ENCODE peak calls at places on chromosomes 2 and 18, in ten cellular contexts. J, R, O, P, H, S, Q, K, W and Z are unnamed samples. For H3K4me1, the result is how much of the 10 kb centered on the place peaks cover.

GRCh38 chr2:83282851-83283250 is 1176.2 kb downstream of the SUCLG1 start:
- DNase-seq in P (no peak), Q (no peak), W (no peak), J (no peak), K (no peak), H (no peak), R (no peak), O (no peak), S (no peak), Z (no peak)

GRCh38 chr2:36672199-36672598 is 24.3 kb upstream of the VIT start:
- DNase-seq in R (no peak), S (no peak), W (no peak), Q (peak), P (peak), K (no peak), H (peak), J (no peak), O (no peak), Z (peak)

GRCh38 chr2:119474371-119475224 is 42.9 kb downstream of the TMEM37 start:
- DNase-seq in W (no peak), Q (no peak), H (no peak), J (no peak), K (no peak), S (no peak), R (no peak), O (no peak), P (no peak), Z (no peak)

GRCh38 chr2:137976274-137976673 is 12.0 kb downstream of the HNMT start:
- DNase-seq in W (no peak), H (no peak), Q (no peak), R (no peak), S (no peak), P (no peak), K (no peak), O (no peak), J (no peak), Z (no peak)

GRCh38 chr2:38945931-38946330 is 56.3 kb downstream of the ARHGEF33 start:
- DNase-seq in O (no peak), J (no peak), H (no peak), S (no peak), R (no peak), P (no peak), W (no peak), Q (no peak), K (no peak), Z (no peak)

GRCh38 chr18:49726564-49726963 is 86.8 kb downstream of the ACAA2 start:
- DNase-seq in Q (no peak), O (no peak), S (no peak), J (no peak), P (no peak), R (no peak), K (no peak), W (no peak), H (peak), Z (no peak)

GRCh38 chr18:78765637-78766281 is 213.9 kb upstream of the SALL3 start:
- DNase-seq in K (no peak), P (no peak), W (no peak), S (no peak), O (no peak), R (no peak), J (peak), Q (no peak), H (no peak), Z (no peak)

GRCh38 chr2:119494163-119494790 is 30.0 kb downstream of the SCTR start:
- DNase-seq in S (no peak), W (no peak), R (no peak), O (no peak), K (no peak), P (no peak), H (no peak), J (no peak), Q (no peak), Z (no peak)

GRCh38 chr2:196263181-196263747 is 91.9 kb upstream of the STK17B start:
- DNase-seq in S (no peak), P (peak), W (no peak), R (no peak), K (no peak), O (peak), H (peak), J (peak), Q (peak), Z (peak)

GRCh38 chr2:68565273-68565672 is 78.1 kb upstream of the PROKR1 start:
- DNase-seq in S (no peak), W (no peak), Q (no peak), R (no peak), P (no peak), O (no peak), K (no peak), J (no peak), H (no peak), Z (no peak)

GRCh38 chr18:57446322-57446721 is 11.1 kb downstream of the ONECUT2 start:
- DNase-seq in Q (no peak), R (no peak), P (peak), O (no peak), H (peak), W (no peak), S (no peak), J (no peak), K (no peak), Z (no peak)

GRCh38 chr2:197704434-197705142 is 581 bp upstream of the MARS2 start:
- DNase-seq in S (no peak), H (no peak), K (no peak), P (peak), R (no peak), W (no peak), J (no peak), O (no peak), Q (no peak), Z (no peak)

GRCh38 chr2:140654565-140654964 is 1476.3 kb downstream of the LRP1B start:
- DNase-seq in R (no peak), K (no peak), J (no peak), Q (no peak), P (no peak), O (no peak), H (peak), W (no peak), S (no peak), Z (no peak)

GRCh38 chr2:19736191-19736831 is 165.5 kb downstream of the TTC32 start:
- DNase-seq in W (no peak), R (no peak), J (no peak), H (peak), K (no peak), O (no peak), S (no peak), P (no peak), Q (no peak), Z (no peak)

GRCh38 chr2:50787636-50788035 is 244.3 kb downstream of the NRXN1 start:
- DNase-seq in S (no peak), K (no peak), Q (no peak), J (no peak), H (no peak), W (no peak), P (no peak), O (no peak), R (no peak), Z (no peak)

GRCh38 chr18:3851159-3851558 is 401.2 kb downstream of the TGIF1 start:
- DNase-seq in P (no peak), H (no peak), O (no peak), J (no peak), R (no peak), Q (no peak), S (no peak), W (no peak), K (no peak), Z (no peak)

GRCh38 chr18:10234912-10235439 is 219.5 kb upstream of the APCDD1 start:
- DNase-seq in Q (peak), J (peak), S (no peak), W (no peak), H (peak), P (no peak), R (no peak), O (no peak), K (no peak), Z (no peak)

GRCh38 chr18:58980991-58981390 is 116.3 kb downstream of the ZNF532 start:
- DNase-seq in H (no peak), K (no peak), R (no peak), W (no peak), J (no peak), P (peak), Q (no peak), S (no peak), O (no peak), Z (no peak)

GRCh38 chr18:34609991-34610658 is 100.0 kb upstream of the DTNA start:
- DNase-seq in W (no peak), K (no peak), S (no peak), Q (no peak), R (no peak), J (no peak), H (no peak), P (no peak), O (no peak), Z (no peak)

DNA sequence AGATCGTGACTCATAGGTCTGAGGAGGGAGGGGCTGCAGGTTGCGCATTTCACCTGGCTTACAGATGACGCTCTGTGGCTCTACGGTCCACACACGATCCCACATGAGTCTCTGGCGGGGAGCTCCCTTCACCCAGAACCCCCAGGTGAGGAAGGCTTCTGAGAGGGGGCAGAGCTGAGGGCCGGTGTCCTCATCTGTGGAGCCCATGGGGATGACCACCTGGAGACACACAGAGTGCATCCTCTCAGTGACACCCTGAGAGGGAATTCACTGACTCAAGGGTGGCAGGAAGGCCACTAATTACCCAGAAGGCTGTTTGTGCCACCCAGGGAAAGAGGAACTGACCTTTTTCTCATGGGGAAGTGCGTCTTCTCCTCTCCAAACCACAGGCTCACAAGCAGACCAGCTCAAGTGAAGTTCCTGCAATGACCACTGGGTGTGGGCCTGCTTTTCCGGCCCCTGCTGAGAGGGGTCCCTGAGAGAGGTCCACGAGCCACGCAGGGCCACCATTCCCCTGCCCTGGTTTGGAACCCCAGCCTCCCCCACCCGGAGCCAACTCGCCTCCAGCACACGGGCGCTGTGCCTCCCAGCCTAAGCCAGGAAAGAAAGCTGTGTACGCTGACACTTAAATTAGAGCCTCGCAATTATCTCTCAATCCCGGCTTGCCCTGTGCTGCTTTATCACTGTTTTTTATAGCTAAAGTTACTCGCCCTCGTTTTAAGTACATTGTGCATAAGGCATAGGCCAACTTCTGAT is 114.1 kb downstream of the BCL11A start:
- DNase-seq in P (peak), Q (no peak), K (peak), W (peak), S (peak), J (no peak), O (no peak), R (no peak), H (no peak), Z (no peak)
- H3K4me3 ChIP-seq in P (peak), Q (no peak), K (no peak), W (no peak), S (peak), J (no peak), O (no peak), R (no peak), H (no peak), Z (no peak)

GRCh38 chr2:239287461-239287860 is 113.4 kb downstream of the HDAC4 start:
- DNase-seq in P (no peak), J (no peak), O (no peak), Q (no peak), S (no peak), W (no peak), K (no peak), H (peak), R (no peak), Z (no peak)
- H3K4me1 ChIP-seq in P (under half), J (under half), O (half or more), Q (under half), S (half or more), W (under half), K (under half), H (under half), R (under half), Z (under half)

GRCh38 chr2:10981461-10981860 is 69.7 kb downstream of the KCNF1 start:
- DNase-seq in W (no peak), Q (no peak), S (no peak), K (no peak), R (no peak), J (no peak), O (no peak), P (no peak), H (no peak), Z (no peak)
- H3K4me3 ChIP-seq in W (no peak), Q (no peak), S (no peak), K (no peak), R (no peak), J (no peak), O (no peak), P (no peak), H (no peak), Z (no peak)

GRCh38 chr2:120786559-120786960 is 50.9 kb downstream of the GLI2 start:
- DNase-seq in K (no peak), J (no peak), S (no peak), W (no peak), P (no peak), H (no peak), Q (no peak), O (no peak), R (no peak), Z (peak)
- H3K4me1 ChIP-seq in K (under half), J (under half), S (under half), W (under half), P (under half), H (under half), Q (under half), O (under half), R (under half), Z (under half)

GRCh38 chr2:106140913-106141312 is 53.2 kb downstream of the UXS1 start:
- DNase-seq in W (no peak), J (no peak), R (no peak), Q (no peak), K (no peak), P (no peak), O (no peak), S (no peak), H (no peak), Z (no peak)

GRCh38 chr2:106139575-106139935 is 54.5 kb downstream of the UXS1 start:
- DNase-seq in J (no peak), K (no peak), H (no peak), W (no peak), P (no peak), S (no peak), Q (no peak), O (no peak), R (no peak), Z (no peak)

GRCh38 chr2:106138904-106139574 is 55.1 kb downstream of the UXS1 start:
- DNase-seq in P (no peak), Q (no peak), J (no peak), S (no peak), H (no peak), O (no peak), W (no peak), K (no peak), R (no peak), Z (no peak)

GRCh38 chr2:106140091-106140490 is 54.0 kb downstream of the UXS1 start:
- DNase-seq in K (no peak), R (no peak), S (no peak), H (no peak), W (no peak), O (no peak), Q (no peak), P (no peak), J (no peak), Z (no peak)

GRCh38 chr2:106137944-106138903 is 55.9 kb downstream of the UXS1 start:
- DNase-seq in O (peak), K (no peak), W (no peak), S (peak), Q (no peak), P (no peak), H (peak), J (no peak), R (no peak), Z (no peak)
- H3K4me3 ChIP-seq in O (peak), K (no peak), W (no peak), S (no peak), Q (no peak), P (no peak), H (no peak), J (no peak), R (no peak), Z (no peak)

GRCh38 chr2:88599527-88599926 is 27.7 kb downstream of the EIF2AK3 start:
- DNase-seq in P (no peak), K (no peak), S (no peak), W (no peak), R (no peak), H (no peak), Q (no peak), J (no peak), O (no peak), Z (peak)

GRCh38 chr2:88600038-88600465 is 27.2 kb downstream of the EIF2AK3 start:
- DNase-seq in K (no peak), H (peak), Q (peak), W (no peak), J (peak), S (peak), P (peak), R (peak), O (peak), Z (peak)

GRCh38 chr2:88601302-88601701 is 26.0 kb downstream of the EIF2AK3 start:
- DNase-seq in K (no peak), J (no peak), W (no peak), H (peak), S (no peak), Q (no peak), R (no peak), O (no peak), P (no peak), Z (no peak)

GRCh38 chr2:88603146-88603545 is 24.1 kb downstream of the EIF2AK3 start:
- DNase-seq in K (no peak), Q (no peak), O (no peak), P (no peak), R (no peak), S (no peak), W (no peak), J (no peak), H (peak), Z (no peak)

DNA sequence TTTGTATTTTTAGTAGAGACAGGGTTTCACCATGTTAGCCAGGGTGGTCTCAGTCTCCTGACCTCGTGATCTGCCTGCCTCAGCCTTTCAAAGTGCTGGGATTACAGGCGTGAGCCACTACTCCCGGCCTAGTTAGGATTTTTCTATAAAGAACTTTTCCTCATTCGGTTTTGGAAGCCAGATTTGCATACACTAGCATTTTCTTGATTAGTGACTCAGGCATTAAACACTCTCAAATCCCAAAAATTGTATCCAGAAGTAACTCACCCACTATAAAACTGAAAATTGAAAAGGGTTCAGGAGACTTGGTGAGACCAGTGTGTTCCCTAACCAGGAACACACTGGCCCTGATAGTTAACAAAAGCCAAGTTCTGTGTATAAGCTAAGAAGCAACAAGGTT is 25.2 kb downstream of the EIF2AK3 start:
- DNase-seq in H (no peak), J (no peak), R (no peak), W (no peak), P (no peak), S (no peak), O (no peak), K (no peak), Q (no peak), Z (no peak)
- H3K4me1 ChIP-seq in H (under half), J (under half), R (under half), W (under half), P (half or more), S (under half), O (under half), K (under half), Q (under half), Z (under half)

GRCh38 chr2:133342283-133342895 is 225.9 kb downstream of the NCKAP5 start:
- DNase-seq in K (no peak), Q (no peak), W (no peak), S (no peak), O (no peak), R (no peak), H (no peak), P (no peak), J (no peak), Z (no peak)

GRCh38 chr2:133341575-133341974 is 226.7 kb downstream of the NCKAP5 start:
- DNase-seq in W (no peak), O (no peak), S (no peak), H (no peak), K (no peak), P (no peak), J (no peak), R (no peak), Q (no peak), Z (no peak)

GRCh38 chr2:133334923-133335322 is 233.3 kb downstream of the NCKAP5 start:
- DNase-seq in W (no peak), O (no peak), H (no peak), Q (no peak), K (no peak), S (no peak), P (no peak), R (no peak), J (no peak), Z (no peak)

GRCh38 chr2:133342960-133343359 is 225.3 kb downstream of the NCKAP5 start:
- DNase-seq in K (no peak), O (no peak), Q (no peak), H (no peak), S (no peak), W (no peak), J (no peak), R (no peak), P (no peak), Z (no peak)

DNA sequence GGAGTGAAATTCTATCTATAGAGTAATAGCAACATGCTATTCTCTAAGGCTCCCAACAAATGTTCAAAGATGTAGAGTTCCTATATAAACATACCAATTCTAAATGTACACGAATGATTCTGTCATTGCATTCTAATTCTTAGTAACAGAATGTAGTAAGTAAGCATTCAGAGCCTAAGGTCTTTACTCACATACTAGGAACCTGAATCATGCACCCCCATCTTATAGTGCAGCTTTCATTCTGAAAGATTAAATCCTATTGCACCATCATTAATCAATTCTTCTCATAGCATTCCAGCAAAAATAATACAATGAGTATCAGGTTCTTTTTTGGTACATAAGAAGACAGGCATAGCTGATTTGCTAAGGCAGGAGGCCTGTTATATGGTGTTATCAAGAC is 230.0 kb downstream of the NCKAP5 start:
- DNase-seq in K (no peak), R (no peak), W (no peak), J (no peak), O (no peak), H (peak), S (no peak), P (no peak), Q (no peak), Z (no peak)
- H3K4me3 ChIP-seq in K (no peak), R (no peak), W (no peak), J (no peak), O (no peak), H (no peak), S (no peak), P (no peak), Q (no peak), Z (no peak)